ENCODE peak calls at places on chromosomes 2 and 18, in six cellular contexts. One of them, this sample, is unnamed.

GRCh38 chr2:197265931-197266330 is 44.6 kb downstream of the ANKRD44 start:
- DNase-seq in MCF 10A: no peak
- DNase-seq in GM20000: no peak
- DNase-seq in hepatocyte: no peak
- DNase-seq in PC-9: no peak
- DNase-seq in K562: no peak
- DNase-seq in this sample: no peak

GRCh38 chr2:3628800-3629199 is 29.2 kb upstream of the ALLC start:
- DNase-seq in K562: peak
- DNase-seq in hepatocyte: no peak
- DNase-seq in GM20000: no peak
- DNase-seq in PC-9: no peak
- DNase-seq in MCF 10A: peak
- DNase-seq in this sample: no peak

GRCh38 chr18:74234326-74235171 is 57.2 kb downstream of the CYB5A start:
- DNase-seq in MCF 10A: peak
- DNase-seq in PC-9: no peak
- DNase-seq in hepatocyte: peak
- DNase-seq in K562: peak
- DNase-seq in GM20000: no peak
- DNase-seq in this sample: no peak

GRCh38 chr18:5284808-5285207 is 10.7 kb downstream of the ZBTB14 start:
- DNase-seq in GM20000: no peak
- DNase-seq in hepatocyte: no peak
- DNase-seq in K562: no peak
- DNase-seq in MCF 10A: peak
- DNase-seq in PC-9: no peak
- DNase-seq in this sample: no peak

GRCh38 chr2:236128321-236128720 is 39.9 kb downstream of the GBX2 start:
- DNase-seq in K562: no peak
- DNase-seq in GM20000: no peak
- DNase-seq in PC-9: no peak
- DNase-seq in MCF 10A: no peak
- DNase-seq in hepatocyte: no peak
- DNase-seq in this sample: no peak

GRCh38 chr2:28545590-28546195 is 49.8 kb downstream of the PLB1 start:
- DNase-seq in MCF 10A: no peak
- DNase-seq in K562: no peak
- DNase-seq in hepatocyte: no peak
- DNase-seq in GM20000: no peak
- DNase-seq in PC-9: no peak
- DNase-seq in this sample: no peak

GRCh38 chr18:50638623-50639398 is 78.9 kb downstream of the MAPK4 start:
- DNase-seq in K562: no peak
- DNase-seq in GM20000: no peak
- DNase-seq in MCF 10A: no peak
- DNase-seq in PC-9: no peak
- DNase-seq in hepatocyte: no peak
- DNase-seq in this sample: no peak

GRCh38 chr2:15840173-15840572 is 100.2 kb upstream of the MYCN start:
- DNase-seq in hepatocyte: peak
- DNase-seq in MCF 10A: peak
- DNase-seq in PC-9: no peak
- DNase-seq in K562: no peak
- DNase-seq in GM20000: no peak
- DNase-seq in this sample: no peak

GRCh38 chr2:137348301-137348700 is 583.0 kb downstream of the THSD7B start:
- DNase-seq in GM20000: no peak
- DNase-seq in PC-9: no peak
- DNase-seq in MCF 10A: peak
- DNase-seq in K562: no peak
- DNase-seq in hepatocyte: no peak
- DNase-seq in this sample: no peak

GRCh38 chr18:72468011-72468710 is 76.0 kb downstream of the CBLN2 start:
- DNase-seq in K562: no peak
- DNase-seq in hepatocyte: no peak
- DNase-seq in GM20000: no peak
- DNase-seq in PC-9: no peak
- DNase-seq in MCF 10A: no peak
- DNase-seq in this sample: no peak

DNA sequence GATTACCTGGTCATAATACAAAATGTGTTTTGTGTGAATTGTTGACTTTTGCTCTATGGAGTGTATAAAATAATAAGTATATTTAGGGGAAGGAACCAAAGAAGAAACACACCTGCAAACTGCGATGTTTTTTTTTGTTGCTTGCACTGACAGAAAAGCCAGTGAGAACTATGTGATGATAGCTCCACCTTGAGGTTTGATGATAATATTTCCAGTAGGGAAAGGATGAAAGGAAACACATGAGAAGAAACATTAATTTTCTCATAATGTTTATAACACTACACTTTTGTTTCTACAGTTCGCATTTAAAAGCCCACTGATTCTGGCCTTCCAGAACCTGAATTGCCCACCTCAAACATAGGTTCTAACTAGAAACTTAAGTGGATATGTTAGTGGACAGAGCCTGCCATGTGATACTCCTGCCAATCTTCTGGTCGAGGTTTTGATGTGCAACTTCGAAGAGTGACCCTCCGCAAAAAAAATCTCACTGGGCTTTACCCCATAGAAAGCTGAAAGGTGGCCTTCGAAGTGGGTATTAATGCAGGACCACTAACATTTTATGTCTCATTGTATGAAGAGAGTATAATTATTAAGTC is 476.4 kb upstream of the SPHKAP start:
- DNase-seq in hepatocyte: peak
- DNase-seq in PC-9: peak
- DNase-seq in GM20000: peak
- DNase-seq in MCF 10A: peak
- DNase-seq in K562: no peak
- DNase-seq in this sample: no peak
- TF ChIP-seq CTCF in hepatocyte: peak
- TF ChIP-seq CTCF in PC-9: peak
- TF ChIP-seq CTCF in GM20000: peak
- TF ChIP-seq CTCF in MCF 10A: peak
- TF ChIP-seq CTCF in K562: peak
- TF ChIP-seq CTCF in this sample: peak

GRCh38 chr2:19747310-19748072 is 154.3 kb downstream of the TTC32 start:
- DNase-seq in GM20000: no peak
- DNase-seq in MCF 10A: no peak
- DNase-seq in hepatocyte: no peak
- DNase-seq in K562: no peak
- DNase-seq in PC-9: no peak
- DNase-seq in this sample: no peak

GRCh38 chr2:19745318-19746136 is 156.3 kb downstream of the TTC32 start:
- DNase-seq in PC-9: no peak
- DNase-seq in GM20000: no peak
- DNase-seq in K562: no peak
- DNase-seq in hepatocyte: no peak
- DNase-seq in MCF 10A: no peak
- DNase-seq in this sample: no peak

GRCh38 chr2:19748073-19748375 is 153.8 kb downstream of the TTC32 start:
- DNase-seq in GM20000: no peak
- DNase-seq in hepatocyte: no peak
- DNase-seq in MCF 10A: no peak
- DNase-seq in K562: peak
- DNase-seq in PC-9: no peak
- DNase-seq in this sample: no peak

GRCh38 chr2:19746137-19746585 is 155.6 kb downstream of the TTC32 start:
- DNase-seq in hepatocyte: no peak
- DNase-seq in GM20000: no peak
- DNase-seq in MCF 10A: no peak
- DNase-seq in PC-9: no peak
- DNase-seq in K562: no peak
- DNase-seq in this sample: no peak

GRCh38 chr2:19746611-19747309 is 155.0 kb downstream of the TTC32 start:
- DNase-seq in MCF 10A: peak
- DNase-seq in hepatocyte: peak
- DNase-seq in GM20000: no peak
- DNase-seq in PC-9: peak
- DNase-seq in K562: peak
- DNase-seq in this sample: no peak
- TF ChIP-seq CTCF in MCF 10A: peak
- TF ChIP-seq CTCF in hepatocyte: peak
- TF ChIP-seq CTCF in GM20000: no peak
- TF ChIP-seq CTCF in PC-9: peak
- TF ChIP-seq CTCF in K562: peak
- TF ChIP-seq CTCF in this sample: peak

DNA sequence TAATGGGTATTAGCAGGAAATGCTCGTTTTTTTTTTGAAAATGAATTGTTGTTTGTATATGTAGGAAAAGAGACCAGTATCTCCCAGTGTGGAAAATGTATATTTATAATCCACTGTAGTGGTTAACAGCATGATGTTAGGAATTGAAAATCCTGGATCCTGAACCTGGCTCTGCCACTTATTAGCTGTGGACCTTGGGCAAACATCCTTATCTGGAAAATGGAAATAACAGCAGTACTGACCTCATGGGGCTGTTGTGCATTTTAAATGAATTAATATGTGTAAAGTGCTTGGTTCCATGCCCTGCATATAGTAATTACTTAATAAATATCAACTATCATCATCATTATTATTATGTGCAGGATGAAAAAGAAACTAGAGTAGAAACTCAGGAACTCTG is 251.3 kb downstream of the CDCA7 start:
- DNase-seq in GM20000: no peak
- DNase-seq in K562: no peak
- DNase-seq in hepatocyte: no peak
- DNase-seq in MCF 10A: no peak
- DNase-seq in PC-9: no peak
- DNase-seq in this sample: no peak
- TF ChIP-seq CTCF in GM20000: no peak
- TF ChIP-seq CTCF in K562: no peak
- TF ChIP-seq CTCF in hepatocyte: no peak
- TF ChIP-seq CTCF in MCF 10A: no peak
- TF ChIP-seq CTCF in PC-9: no peak
- TF ChIP-seq CTCF in this sample: no peak

DNA sequence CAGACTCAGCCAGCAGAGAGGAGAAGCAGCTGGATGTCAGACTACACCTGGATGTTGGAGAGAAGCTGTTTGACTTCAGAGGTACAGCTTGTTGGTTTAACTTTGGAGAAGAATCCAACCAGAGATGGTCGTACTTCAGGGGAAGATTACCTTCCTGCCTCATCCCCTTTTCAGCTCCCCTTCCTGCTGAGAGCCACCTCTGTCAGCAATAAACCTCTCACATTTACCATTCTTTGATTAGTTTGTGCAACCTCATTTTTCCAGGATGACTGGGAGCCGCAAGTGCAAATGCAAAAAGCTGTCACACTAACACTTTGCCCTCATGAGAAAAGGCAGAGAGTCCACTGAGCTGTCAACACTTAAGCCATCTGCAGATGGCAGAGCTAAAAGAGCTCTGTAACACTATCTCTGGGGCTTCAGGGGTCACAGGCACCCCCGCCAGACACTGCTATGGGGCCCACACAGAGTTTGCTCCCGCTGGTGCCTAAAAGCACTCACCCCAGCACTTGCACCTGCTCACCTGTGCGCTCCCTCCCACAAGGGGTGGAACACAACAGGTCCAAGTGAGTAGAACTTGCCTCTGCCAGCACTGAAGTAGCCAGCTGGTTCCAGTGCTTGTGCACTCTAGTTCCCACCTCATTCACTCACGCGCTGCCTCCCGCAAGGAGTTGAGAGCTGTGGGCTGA is 391.7 kb downstream of the METTL4 start:
- DNase-seq in K562: no peak
- DNase-seq in GM20000: no peak
- DNase-seq in hepatocyte: no peak
- DNase-seq in MCF 10A: no peak
- DNase-seq in PC-9: no peak
- DNase-seq in this sample: no peak
- TF ChIP-seq CTCF in K562: no peak
- TF ChIP-seq CTCF in GM20000: no peak
- TF ChIP-seq CTCF in hepatocyte: no peak
- TF ChIP-seq CTCF in MCF 10A: no peak
- TF ChIP-seq CTCF in PC-9: no peak
- TF ChIP-seq CTCF in this sample: no peak

GRCh38 chr2:143577489-143577888 is 448.3 kb downstream of the ARHGAP15 start:
- DNase-seq in MCF 10A: no peak
- DNase-seq in PC-9: no peak
- DNase-seq in K562: no peak
- DNase-seq in GM20000: no peak
- DNase-seq in hepatocyte: no peak
- DNase-seq in this sample: no peak

GRCh38 chr2:143574069-143574468 is 444.9 kb downstream of the ARHGAP15 start:
- DNase-seq in GM20000: no peak
- DNase-seq in PC-9: no peak
- DNase-seq in MCF 10A: no peak
- DNase-seq in hepatocyte: no peak
- DNase-seq in K562: no peak
- DNase-seq in this sample: no peak

GRCh38 chr2:143572421-143572820 is 443.2 kb downstream of the ARHGAP15 start:
- DNase-seq in hepatocyte: no peak
- DNase-seq in K562: no peak
- DNase-seq in PC-9: no peak
- DNase-seq in MCF 10A: no peak
- DNase-seq in GM20000: no peak
- DNase-seq in this sample: no peak

GRCh38 chr2:143579456-143579855 is 450.2 kb downstream of the ARHGAP15 start:
- DNase-seq in hepatocyte: no peak
- DNase-seq in MCF 10A: no peak
- DNase-seq in K562: no peak
- DNase-seq in GM20000: no peak
- DNase-seq in PC-9: no peak
- DNase-seq in this sample: no peak

GRCh38 chr2:143575340-143575739 is 446.1 kb downstream of the ARHGAP15 start:
- DNase-seq in PC-9: no peak
- DNase-seq in MCF 10A: peak
- DNase-seq in hepatocyte: no peak
- DNase-seq in K562: peak
- DNase-seq in GM20000: no peak
- DNase-seq in this sample: no peak
- TF ChIP-seq CTCF in PC-9: no peak
- TF ChIP-seq CTCF in MCF 10A: peak
- TF ChIP-seq CTCF in hepatocyte: peak
- TF ChIP-seq CTCF in K562: peak
- TF ChIP-seq CTCF in GM20000: peak
- TF ChIP-seq CTCF in this sample: peak

GRCh38 chr2:230811508-230811907 is 53.2 kb upstream of the ITM2C start:
- DNase-seq in PC-9: no peak
- DNase-seq in hepatocyte: no peak
- DNase-seq in MCF 10A: no peak
- DNase-seq in GM20000: no peak
- DNase-seq in K562: no peak
- DNase-seq in this sample: no peak

GRCh38 chr2:230807686-230808085 is 57.1 kb upstream of the ITM2C start:
- DNase-seq in hepatocyte: no peak
- DNase-seq in MCF 10A: no peak
- DNase-seq in K562: no peak
- DNase-seq in PC-9: no peak
- DNase-seq in GM20000: no peak
- DNase-seq in this sample: no peak

GRCh38 chr2:230812041-230812440 is 52.7 kb upstream of the ITM2C start:
- DNase-seq in K562: no peak
- DNase-seq in hepatocyte: no peak
- DNase-seq in PC-9: peak
- DNase-seq in GM20000: no peak
- DNase-seq in MCF 10A: no peak
- DNase-seq in this sample: peak

GRCh38 chr2:230809015-230809414 is 55.7 kb upstream of the ITM2C start:
- DNase-seq in PC-9: no peak
- DNase-seq in GM20000: no peak
- DNase-seq in K562: no peak
- DNase-seq in MCF 10A: no peak
- DNase-seq in hepatocyte: no peak
- DNase-seq in this sample: no peak

GRCh38 chr2:230809677-230810251 is 55.0 kb upstream of the ITM2C start:
- DNase-seq in K562: no peak
- DNase-seq in MCF 10A: peak
- DNase-seq in PC-9: no peak
- DNase-seq in hepatocyte: no peak
- DNase-seq in GM20000: no peak
- DNase-seq in this sample: no peak
- TF ChIP-seq CTCF in K562: no peak
- TF ChIP-seq CTCF in MCF 10A: no peak
- TF ChIP-seq CTCF in PC-9: peak
- TF ChIP-seq CTCF in hepatocyte: no peak
- TF ChIP-seq CTCF in GM20000: no peak
- TF ChIP-seq CTCF in this sample: no peak

This sample was measured in LNCaP clone FGC.